ENCODE peak calls at places on chromosomes 4 and X, in eight cellular contexts. O is omental fat pad; Z is CD8-positive, alpha-beta T cell; D is upper lobe of right lung; E is type B pancreatic cell; J is GM13977; V is H1; W is CD4-positive, alpha-beta T cell. C is an unnamed sample.

GRCh38 chrX:110402855-110403230 is 44.2 kb downstream of the RTL9 start:
- DNase-seq in D (no peak), E (no peak), V (no peak), W (no peak), Z (no peak), O (no peak), J (no peak), C (no peak)

GRCh38 chr4:7973545-7973981 is 33.9 kb upstream of the AFAP1 start:
- DNase-seq in W (no peak), V (no peak), D (no peak), J (no peak), Z (no peak), E (no peak), O (no peak), C (no peak)

GRCh38 chr4:128570380-128570779 is 239.1 kb upstream of the JADE1 start:
- DNase-seq in O (peak), E (no peak), D (no peak), V (no peak), Z (no peak), W (no peak), J (no peak), C (no peak)

GRCh38 chr4:30720021-30720655 is at the start of gene PCDH7:
- DNase-seq in J (peak), V (no peak), D (no peak), E (no peak), W (no peak), O (no peak), Z (no peak), C (no peak)

GRCh38 chrX:45842207-45842900 is 641.7 kb upstream of the DIPK2B start:
- DNase-seq in O (no peak), E (no peak), D (no peak), W (no peak), J (no peak), V (no peak), Z (no peak), C (no peak)

GRCh38 chr4:153497988-153498967 is 32.1 kb downstream of the TMEM131L start:
- DNase-seq in V (no peak), E (no peak), O (no peak), W (no peak), J (peak), Z (no peak), D (no peak), C (no peak)

GRCh38 chr4:138992676-138993075 is 22.9 kb upstream of the NOCT start:
- DNase-seq in E (no peak), O (no peak), W (no peak), D (no peak), J (no peak), V (no peak), Z (no peak), C (no peak)

GRCh38 chrX:140509468-140510305 is 4.8 kb upstream of the SOX3 start:
- DNase-seq in O (no peak), E (no peak), V (no peak), J (no peak), Z (no peak), W (no peak), D (no peak), C (no peak)

GRCh38 chr4:185270885-185271284 is 61.5 kb downstream of the SNX25 start:
- DNase-seq in V (no peak), D (no peak), J (no peak), O (no peak), W (no peak), E (no peak), Z (no peak), C (no peak)

GRCh38 chrX:82666355-82666754 is 841.7 kb upstream of the POU3F4 start:
- DNase-seq in W (no peak), E (no peak), V (no peak), D (no peak), Z (no peak), O (no peak), J (no peak), C (no peak)

GRCh38 chr4:76120199-76120598 is 28.0 kb downstream of the NUP54 start:
- DNase-seq in W (no peak), Z (no peak), D (no peak), O (no peak), J (no peak), E (no peak), V (no peak), C (no peak)

GRCh38 chr4:124278477-124278876 is 434.1 kb downstream of the ANKRD50 start:
- DNase-seq in E (no peak), V (no peak), O (no peak), W (no peak), D (no peak), Z (no peak), J (no peak), C (no peak)

GRCh38 chr4:6087669-6088068 is 69.4 kb upstream of the C4orf50 start:
- DNase-seq in E (no peak), D (no peak), V (peak), W (no peak), Z (no peak), J (no peak), O (no peak), C (no peak)

DNA sequence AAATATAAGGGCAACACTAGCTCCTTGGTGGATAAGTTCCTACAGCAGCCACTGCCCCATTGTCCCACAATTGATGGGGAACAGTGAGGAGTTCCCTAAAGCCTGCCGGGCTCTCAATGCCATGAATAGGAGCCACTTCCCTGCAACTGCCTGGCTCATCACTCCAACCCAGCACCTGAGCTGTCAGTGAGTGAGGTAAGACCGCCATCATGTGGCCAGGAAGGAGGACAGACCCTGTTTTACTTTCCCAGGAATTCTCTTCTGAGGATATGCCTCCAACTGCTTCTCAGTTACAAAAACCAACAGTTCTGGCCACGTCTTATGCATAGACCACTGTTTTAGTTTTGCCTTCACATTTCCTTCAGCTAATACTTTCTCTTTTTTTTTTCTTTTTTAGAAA is 45.5 kb downstream of the SRPX start:
- DNase-seq in O (no peak), W (no peak), J (peak), E (no peak), Z (no peak), D (no peak), V (peak), C (no peak)
- TF ChIP-seq CTCF in O (no peak), W (no peak), J (peak), E (peak), Z (no peak), D (peak), V (peak), C (no peak)

GRCh38 chrX:19774905-19775304 is 112.5 kb downstream of the SH3KBP1 start:
- DNase-seq in Z (no peak), E (no peak), V (no peak), D (no peak), W (no peak), O (no peak), J (no peak), C (no peak)

GRCh38 chrX:19772759-19773623 is 114.4 kb downstream of the SH3KBP1 start:
- DNase-seq in W (no peak), V (no peak), Z (peak), O (no peak), E (no peak), D (no peak), J (no peak), C (no peak)

GRCh38 chrX:19776753-19777152 is 110.6 kb downstream of the SH3KBP1 start:
- DNase-seq in Z (peak), J (no peak), D (no peak), V (no peak), E (no peak), O (no peak), W (peak), C (no peak)

GRCh38 chrX:19772306-19772705 is 115.1 kb downstream of the SH3KBP1 start:
- DNase-seq in Z (no peak), O (no peak), V (no peak), E (no peak), D (no peak), W (no peak), J (no peak), C (no peak)

DNA sequence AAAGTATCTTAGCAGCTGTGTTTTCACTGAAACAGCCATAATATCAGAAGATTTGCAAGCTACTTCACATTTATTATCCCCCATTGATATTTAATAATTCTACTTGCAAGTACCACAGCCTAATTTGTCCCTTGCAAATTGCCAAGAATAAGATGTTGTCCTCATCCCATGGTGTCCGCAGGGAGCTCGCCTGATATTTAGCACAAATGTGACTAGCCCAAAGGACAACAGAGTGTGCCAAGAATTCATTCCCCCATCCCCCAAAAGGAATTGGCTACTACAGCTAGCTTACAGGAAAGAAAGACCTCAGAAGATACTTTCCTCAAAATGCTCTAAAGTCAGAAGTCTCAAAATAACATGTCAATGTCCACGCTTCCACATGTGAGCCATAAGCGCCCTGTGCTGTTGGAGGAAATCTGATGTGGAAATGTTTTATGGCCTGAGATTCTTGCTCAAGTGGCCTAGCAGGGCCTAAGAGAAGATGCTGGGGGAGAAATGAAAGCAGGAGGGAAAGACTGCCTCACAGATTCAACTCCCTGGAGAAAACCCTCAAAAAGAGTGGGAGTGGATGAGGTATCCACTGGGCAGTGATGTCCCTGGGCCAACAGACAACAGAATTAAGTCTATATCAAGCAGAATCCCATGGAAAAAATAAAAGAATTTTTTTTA is 111.4 kb downstream of the SH3KBP1 start:
- DNase-seq in V (no peak), O (no peak), E (no peak), D (no peak), J (no peak), Z (no peak), W (no peak), C (no peak)
- TF ChIP-seq CTCF in V (no peak), O (no peak), E (no peak), D (no peak), J (no peak), Z (no peak), W (no peak), C (no peak)

DNA sequence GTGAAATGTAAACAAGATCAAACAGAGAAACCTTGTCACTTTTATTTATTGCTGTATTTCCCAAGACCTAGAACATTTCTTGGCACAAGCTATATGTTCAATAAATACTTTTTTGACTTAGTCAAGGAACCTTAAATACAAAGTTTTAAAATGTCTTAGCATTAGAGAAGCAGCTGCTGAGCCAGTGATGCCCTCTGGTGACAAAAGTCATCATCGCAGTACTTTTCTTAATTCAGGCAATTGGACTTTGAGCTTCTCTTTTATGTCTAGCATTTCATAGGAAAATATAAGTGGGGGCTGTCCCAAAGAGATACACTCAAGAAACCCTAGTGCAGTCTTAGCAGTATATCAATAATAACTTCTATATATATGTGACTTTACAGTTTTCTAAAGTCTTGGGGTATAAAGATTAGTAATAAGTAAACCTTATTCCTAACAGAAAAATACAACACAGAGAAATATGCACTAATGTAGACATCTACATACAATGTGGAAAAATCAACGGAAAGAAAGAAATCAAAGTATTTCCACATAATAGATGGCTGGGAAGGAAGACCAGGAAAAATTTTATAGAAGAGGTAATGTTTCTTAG is 118.4 kb downstream of the DTHD1 start:
- DNase-seq in O (no peak), W (peak), E (no peak), V (no peak), D (no peak), J (peak), Z (peak), C (no peak)
- TF ChIP-seq CTCF in O (no peak), W (peak), E (peak), V (no peak), D (peak), J (peak), Z (peak), C (peak)

GRCh38 chr4:143372093-143372915 is 35.6 kb downstream of the GAB1 start:
- DNase-seq in D (no peak), J (no peak), W (no peak), O (no peak), Z (no peak), E (no peak), V (no peak), C (no peak)

GRCh38 chr4:143367863-143368262 is 31.2 kb downstream of the GAB1 start:
- DNase-seq in D (no peak), V (no peak), E (no peak), O (no peak), Z (no peak), W (no peak), J (no peak), C (no peak)

GRCh38 chr4:143364063-143364462 is 27.4 kb downstream of the GAB1 start:
- DNase-seq in V (no peak), W (no peak), J (no peak), Z (no peak), D (no peak), E (no peak), O (no peak), C (no peak)

GRCh38 chr4:143374771-143375170 is 38.1 kb downstream of the GAB1 start:
- DNase-seq in V (no peak), W (no peak), J (no peak), D (no peak), E (no peak), Z (no peak), O (no peak), C (no peak)

GRCh38 chr4:143369556-143369955 is 32.9 kb downstream of the GAB1 start:
- DNase-seq in E (no peak), O (no peak), V (no peak), D (no peak), Z (no peak), J (no peak), W (no peak), C (no peak)
- TF ChIP-seq CTCF in E (no peak), O (no peak), V (no peak), D (no peak), Z (no peak), J (no peak), W (no peak), C (no peak)

DNA sequence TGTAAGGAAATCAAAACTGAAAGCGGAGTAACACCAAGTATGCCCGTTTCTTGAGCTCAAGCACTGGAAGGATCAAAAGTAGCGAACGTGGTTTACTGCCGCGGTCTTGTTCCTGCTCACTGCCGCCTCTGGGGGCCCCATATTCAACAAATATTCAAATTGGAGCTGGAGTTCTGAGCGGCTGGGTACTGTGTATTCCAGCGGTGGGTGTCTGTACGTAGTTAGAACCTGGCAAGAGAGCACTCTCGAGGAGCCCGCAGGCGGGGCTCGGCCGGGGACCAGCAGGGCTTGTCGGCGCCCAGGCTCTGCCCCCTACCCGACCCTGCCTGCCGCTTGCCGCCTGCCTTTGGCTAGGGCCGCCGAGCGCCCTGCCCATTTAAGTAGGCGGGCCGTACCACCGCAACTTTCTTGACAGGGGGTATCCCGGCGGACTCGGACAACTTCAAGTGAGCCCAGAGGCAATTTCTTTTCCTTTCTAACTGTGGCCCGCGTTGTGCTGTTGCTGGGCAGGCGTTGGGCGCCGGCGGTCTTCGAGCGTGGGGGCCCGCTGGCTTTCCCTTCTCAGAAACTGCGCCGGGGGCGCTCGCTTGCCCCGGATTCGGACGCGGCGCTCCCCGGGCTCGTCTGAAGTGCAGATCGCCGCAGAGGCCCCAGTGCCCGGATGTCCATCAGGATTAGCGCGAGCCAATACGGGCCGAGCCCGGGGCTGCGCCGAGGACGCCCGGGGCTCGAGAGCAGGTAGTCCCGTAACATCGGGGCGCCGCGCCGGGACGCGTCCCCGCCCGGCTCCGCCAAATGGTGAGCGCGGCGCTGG is 71.9 kb downstream of the AFF1 start:
- DNase-seq in Z (peak), W (peak), J (peak), D (peak), E (peak), O (peak), V (peak), C (peak)
- TF ChIP-seq CTCF in Z (no peak), W (peak), J (peak), D (peak), E (peak), O (no peak), V (no peak), C (no peak)

C was measured in activated B cell treated with CpG ODN at 0.5 μM for 24 hours.